ENCODE peak calls at places on chromosomes 6 and 20, in five cellular contexts. F is effector memory CD8-positive, alpha-beta T cell; P is cardiac septum; T is left cardiac atrium; G is B cell. O is an unnamed sample.

GRCh38 chr6:127188752-127189151 is 70.3 kb downstream of the RSPO3 start:
- DNase-seq in F (no peak), P (no peak), T (no peak), G (no peak), O (no peak)

GRCh38 chr6:1486387-1486786 is 97.0 kb downstream of the FOXF2 start:
- DNase-seq in F (no peak), P (no peak), T (no peak), G (no peak), O (no peak)

GRCh38 chr20:19881080-19881840 is 123.2 kb downstream of the RIN2 start:
- DNase-seq in F (no peak), P (no peak), T (no peak), G (no peak), O (no peak)

GRCh38 chr6:38156818-38157565 is 337.5 kb downstream of the ZFAND3 start:
- DNase-seq in F (no peak), P (no peak), T (no peak), G (no peak), O (peak)

GRCh38 chr6:110529907-110530306 is 53.5 kb upstream of the SLC22A16 start:
- DNase-seq in F (no peak), P (no peak), T (no peak), G (no peak), O (no peak)

GRCh38 chr6:64104051-64104450 is 468.4 kb downstream of the PHF3 start:
- DNase-seq in F (no peak), P (no peak), T (no peak), G (no peak), O (no peak)

GRCh38 chr6:88899569-88900316 is 63.7 kb downstream of the RNGTT start:
- DNase-seq in F (no peak), P (no peak), T (no peak), G (no peak), O (no peak)

GRCh38 chr6:3471286-3471685 is 14.4 kb upstream of the SLC22A23 start:
- DNase-seq in F (no peak), P (no peak), T (no peak), G (no peak), O (peak)

GRCh38 chr6:39452746-39453145 is 130.2 kb upstream of the KCNK16 start:
- DNase-seq in F (no peak), P (no peak), T (no peak), G (no peak), O (no peak)

GRCh38 chr6:158760618-158761250 is 58.4 kb downstream of the EZR start:
- DNase-seq in F (no peak), P (peak), T (no peak), G (no peak), O (no peak)

GRCh38 chr20:18541741-18542140 is 25.5 kb upstream of the SMIM26 start:
- DNase-seq in F (no peak), P (no peak), T (no peak), G (no peak), O (no peak)

GRCh38 chr6:34189806-34190503 is 44.1 kb upstream of the GRM4 start:
- DNase-seq in F (no peak), P (peak), T (no peak), G (peak), O (peak)

GRCh38 chr6:155344341-155345006 is 30.2 kb upstream of the TFB1M start:
- DNase-seq in F (no peak), P (no peak), T (no peak), G (no peak), O (no peak)

GRCh38 chr20:17320456-17320855 is 93.6 kb downstream of the PCSK2 start:
- DNase-seq in F (no peak), P (no peak), T (no peak), G (no peak), O (no peak)

GRCh38 chr20:7031222-7031621 is 263.7 kb downstream of the BMP2 start:
- DNase-seq in F (no peak), P (no peak), T (no peak), G (no peak), O (no peak)

GRCh38 chr20:5908981-5909380 is 41.4 kb downstream of the TRMT6 start:
- DNase-seq in F (no peak), P (no peak), T (no peak), G (no peak), O (no peak)

GRCh38 chr6:113894712-113895674 is 37.8 kb downstream of the MARCKS start:
- DNase-seq in F (no peak), P (no peak), T (no peak), G (no peak), O (no peak)

GRCh38 chr20:764255-764654 is 4.0 kb downstream of the SLC52A3 start:
- DNase-seq in F (no peak), P (no peak), T (no peak), G (no peak), O (no peak)

GRCh38 chr6:24935753-24936152 is at the start of gene RIPOR2:
- DNase-seq in F (peak), P (peak), T (peak), G (peak), O (no peak)